ENCODE peak calls at places on chromosomes 4 and X, in nine cellular contexts. A is NCI-H1105 treated with DMSO at 0.1 percent for 48 hours; X is left ventricle myocardium inferior; L is stimulated activated CD4-positive, alpha-beta T cell treated with anti-CD3 and anti-CD28 coated beads, TNF-alpha, amount 100 ng/mL, for 4 hours; N is astrocyte; T is cardiac muscle cell; U is KBM-7; G is sigmoid colon; D is T follicular helper cell. P is an unnamed sample.
A peak's percentile ranks its signal among the peaks of the same experiment; 100 is the strongest.

GRCh38 chr4:7964890-7965662 is 25.4 kb upstream of the AFAP1 start:
- DNase-seq in L (peak; percentile 30), N (peak; percentile 59), X (peak; percentile 60), A (no peak), U (peak; percentile 9), T (peak; percentile 92), D (peak; percentile 20), G (peak; percentile 83), P (no peak)

GRCh38 chr4:140628016-140628415 is 59.3 kb upstream of the UCP1 start:
- DNase-seq in U (no peak), L (no peak), G (no peak), X (no peak), A (no peak), T (no peak), N (no peak), D (no peak), P (no peak)

GRCh38 chrX:44507292-44507691 is 35.4 kb downstream of the FUNDC1 start:
- DNase-seq in X (no peak), G (no peak), A (no peak), N (no peak), L (no peak), U (no peak), D (no peak), T (no peak), P (no peak)

GRCh38 chr4:102734591-102735385 is 26.0 kb downstream of the MANBA start:
- DNase-seq in X (no peak), D (no peak), N (peak; percentile 26), G (no peak), A (no peak), U (peak; percentile 87), L (no peak), T (no peak), P (no peak)

GRCh38 chr4:124290678-124291077 is 421.9 kb downstream of the ANKRD50 start:
- DNase-seq in X (no peak), D (no peak), U (no peak), A (no peak), T (no peak), G (no peak), N (no peak), L (no peak), P (no peak)

GRCh38 chr4:40395908-40396806 is 61.0 kb downstream of the CHRNA9 start:
- DNase-seq in T (peak; percentile 79), D (no peak), A (peak; percentile 79), X (peak; percentile 67), G (peak; percentile 72), U (no peak), N (peak; percentile 11), L (no peak), P (no peak)

GRCh38 chr4:112652216-112652615 is 15.3 kb downstream of the LARP7 start:
- DNase-seq in X (no peak), U (no peak), A (no peak), N (no peak), T (no peak), L (no peak), G (no peak), D (no peak), P (no peak)

GRCh38 chr4:17232575-17233253 is 279.2 kb downstream of the QDPR start:
- DNase-seq in N (peak; percentile 78), T (peak; percentile 92), G (peak; percentile 68), U (no peak), X (peak; percentile 24), D (no peak), A (no peak), L (no peak), P (no peak)

GRCh38 chr4:184922301-184922700 is 96.0 kb upstream of the HELT start:
- DNase-seq in G (no peak), D (no peak), U (no peak), T (no peak), X (no peak), N (no peak), A (no peak), L (no peak), P (no peak)

GRCh38 chrX:118272237-118272636 is 73.7 kb upstream of the WDR44 start:
- DNase-seq in U (no peak), X (no peak), T (peak; percentile 46), N (peak; percentile 16), D (no peak), G (no peak), L (no peak), A (no peak), P (no peak)

GRCh38 chrX:38891641-38892413 is 90.6 kb downstream of the MID1IP1 start:
- DNase-seq in N (peak; percentile 28), D (no peak), L (no peak), X (no peak), A (no peak), T (no peak), G (no peak), U (no peak), P (no peak)

GRCh38 chr4:157804986-157805385 is 367.8 kb downstream of the GASK1B start:
- DNase-seq in L (no peak), U (no peak), G (no peak), X (no peak), T (no peak), N (peak; percentile 6), D (no peak), A (no peak), P (no peak)

GRCh38 chr4:73908965-73909364 is 39.8 kb downstream of the CXCL1 start:
- DNase-seq in G (no peak), D (no peak), X (no peak), A (no peak), N (no peak), U (no peak), T (no peak), L (no peak), P (no peak)

GRCh38 chr4:173343832-173344397 is 9.8 kb upstream of the HMGB2 start:
- DNase-seq in X (no peak), L (no peak), G (no peak), A (no peak), U (no peak), D (no peak), N (no peak), T (no peak), P (no peak)

GRCh38 chrX:39772057-39772832 is 325.5 kb downstream of the BCOR start:
- DNase-seq in G (no peak), T (peak; percentile 37), D (peak; percentile 33), X (no peak), L (peak; percentile 40), U (peak; percentile 96), A (no peak), N (peak; percentile 63), P (no peak)

GRCh38 chr4:133316874-133317273 is 167.8 kb downstream of the PCDH10 start:
- DNase-seq in N (peak; percentile 73), U (no peak), L (no peak), X (no peak), D (no peak), T (peak; percentile 58), G (no peak), A (no peak), P (no peak)

GRCh38 chrX:31199051-31199769 is 127.4 kb upstream of the FTHL17 start:
- DNase-seq in X (no peak), N (no peak), T (peak; percentile 45), D (no peak), U (no peak), G (no peak), A (no peak), L (no peak), P (no peak)

GRCh38 chrX:20361081-20361889 is 94.6 kb upstream of the RPS6KA3 start:
- DNase-seq in G (no peak), D (no peak), N (peak; percentile 74), A (no peak), X (peak; percentile 21), L (no peak), T (peak; percentile 84), U (peak; percentile 51), P (no peak)

GRCh38 chr4:54547299-54548097 is 110.3 kb upstream of the KIT start:
- DNase-seq in L (no peak), D (no peak), T (no peak), A (no peak), N (no peak), G (no peak), U (no peak), X (no peak), P (no peak)

GRCh38 chr4:112343330-112343729 is 46.2 kb downstream of the ALPK1 start:
- DNase-seq in T (no peak), L (no peak), D (no peak), G (no peak), U (no peak), X (no peak), A (peak; percentile 14), N (no peak), P (no peak)

GRCh38 chrX:39869846-39870601 is 227.7 kb downstream of the BCOR start:
- DNase-seq in U (peak; percentile 54), A (no peak), L (peak; percentile 46), G (no peak), X (no peak), T (peak; percentile 70), N (peak; percentile 60), D (peak; percentile 32), P (no peak)

GRCh38 chrX:2665387-2666304 is 25.4 kb upstream of the CD99 start:
- DNase-seq in D (no peak), X (no peak), A (no peak), U (no peak), G (no peak), T (peak; percentile 21), N (no peak), L (no peak), P (no peak)

GRCh38 chrX:129980043-129980442 is 2.4 kb upstream of the BCORL1 start:
- DNase-seq in X (no peak), N (no peak), A (no peak), G (peak; percentile 80), L (peak; percentile 27), T (peak; percentile 20), D (no peak), U (peak; percentile 41), P (no peak)

GRCh38 chr4:113635739-113636437 is 125.7 kb downstream of the CAMK2D start:
- DNase-seq in T (peak; percentile 67), A (no peak), N (peak; percentile 90), U (no peak), G (no peak), D (no peak), L (no peak), X (no peak), P (no peak)